ENCODE peak calls at places on chromosomes 4 and X, in eight cellular contexts. R, W, P, G, N, Y, B and Z are unnamed samples.
A peak's percentile ranks its signal among the peaks of the same experiment; 100 is the strongest.

GRCh38 chrX:19535481-19535880 is 20.2 kb upstream of the MAP3K15 start:
- DNase-seq in N (no peak), P (peak; percentile 57), G (peak; percentile 65), Y (no peak), R (no peak), B (no peak), W (peak; percentile 24), Z (peak; percentile 43)

GRCh38 chr4:7424553-7425111 is 10.1 kb downstream of the PSAPL1 start:
- DNase-seq in Y (no peak), B (no peak), R (peak; percentile 23), W (no peak), G (no peak), P (no peak), N (peak; percentile 5), Z (no peak)

GRCh38 chr4:70688795-70689231 is 481 bp downstream of the UTP3 start:
- DNase-seq in R (no peak), Y (no peak), N (no peak), G (no peak), W (no peak), P (no peak), B (no peak), Z (no peak)

GRCh38 chrX:108347800-108348199 is 90.4 kb downstream of the COL4A6 start:
- DNase-seq in B (no peak), N (no peak), Y (no peak), G (no peak), R (no peak), P (no peak), W (no peak), Z (no peak)

GRCh38 chr4:124414641-124415040 is 297.9 kb downstream of the ANKRD50 start:
- DNase-seq in W (peak; percentile 70), B (no peak), Y (peak; percentile 50), N (no peak), G (peak; percentile 50), P (no peak), R (no peak), Z (peak; percentile 76)

GRCh38 chrX:27600686-27601085 is 10.5 kb downstream of the DCAF8L2 start:
- DNase-seq in W (no peak), G (peak; percentile 3), Y (no peak), R (no peak), N (no peak), B (no peak), P (no peak), Z (peak; percentile 75)

GRCh38 chr4:84944952-84945351 is 21.5 kb downstream of the WDFY3 start:
- DNase-seq in R (no peak), N (no peak), W (peak; percentile 31), Y (no peak), B (peak; percentile 39), P (peak; percentile 28), G (no peak), Z (no peak)

GRCh38 chr4:77158487-77158861 is 1.5 kb downstream of the CCNG2 start:
- DNase-seq in R (no peak), W (no peak), B (no peak), N (no peak), Y (no peak), P (no peak), G (no peak), Z (peak; percentile 21)

GRCh38 chr4:25950476-25951389 is 36.7 kb downstream of the SMIM20 start:
- DNase-seq in N (no peak), P (no peak), Y (no peak), G (peak; percentile 8), W (no peak), R (no peak), B (no peak), Z (no peak)

GRCh38 chrX:74449322-74449936 is 28.1 kb downstream of the SLC16A2 start:
- DNase-seq in G (no peak), P (peak; percentile 44), Y (no peak), B (no peak), R (no peak), N (no peak), W (peak; percentile 6), Z (peak; percentile 85)

DNA sequence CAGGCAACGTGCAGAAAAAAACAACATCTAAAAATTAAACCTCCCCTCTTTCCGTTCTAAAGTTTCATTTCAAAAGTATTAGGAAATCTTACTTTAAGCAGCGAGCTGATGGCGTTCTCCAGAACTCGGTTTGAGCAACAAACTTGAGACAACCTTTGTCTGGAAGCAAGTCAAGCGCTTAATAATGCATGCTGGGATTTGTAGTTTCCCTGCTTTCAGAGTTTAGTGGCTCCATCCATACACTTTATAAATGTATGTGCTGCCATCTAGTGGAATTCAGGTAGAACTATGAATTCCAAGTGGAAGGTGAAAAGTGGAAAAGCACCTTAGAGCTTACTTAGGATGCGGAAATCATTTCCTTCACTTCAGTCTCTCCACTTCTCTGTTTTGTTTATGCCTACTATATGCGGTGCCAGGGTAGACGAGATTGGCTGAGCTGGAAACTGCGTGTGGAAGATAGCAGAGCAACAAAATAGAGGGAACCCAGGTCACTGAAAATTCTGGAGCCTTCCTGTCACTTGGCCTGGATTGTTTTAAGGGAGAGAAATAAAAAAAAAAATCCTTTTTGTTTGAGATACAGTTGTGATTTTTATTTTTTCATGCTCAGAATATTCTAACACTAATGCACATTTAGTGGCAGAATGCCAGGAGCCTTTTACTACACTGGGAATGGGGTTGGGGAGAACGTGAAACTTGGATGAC is at the start of gene BDH2:
- DNase-seq in R (peak; percentile 59), G (peak; percentile 99), B (peak; percentile 82), P (peak; percentile 99), N (no peak), W (peak; percentile 97), Y (peak; percentile 89), Z (peak; percentile 89)
- H3K4me3 ChIP-seq in R (peak within 1 kb of the TSS; percentile 75), G (peak within 1 kb of the TSS; percentile 74), B (peak within 1 kb of the TSS; percentile 40), P (peak within 1 kb of the TSS; percentile 62), N (peak within 1 kb of the TSS; percentile 52), W (peak within 1 kb of the TSS; percentile 50), Y (peak within 1 kb of the TSS; percentile 68), Z (peak within 1 kb of the TSS; percentile 68)

GRCh38 chr4:5893591-5893990 is 705 bp upstream of the CRMP1 start:
- DNase-seq in Y (no peak), G (no peak), P (no peak), W (no peak), N (no peak), R (no peak), B (no peak), Z (no peak)
- H3K4me3 ChIP-seq in Y (no peak overlapping the region), G (no peak overlapping the region), P (no peak overlapping the region), W (no peak overlapping the region), N (no peak overlapping the region), R (no peak overlapping the region), B (no peak overlapping the region), Z (no peak overlapping the region)

GRCh38 chr4:5970381-5971076 is 47.7 kb downstream of the C4orf50 start:
- DNase-seq in Y (no peak), B (no peak), G (no peak), N (no peak), P (no peak), R (no peak), W (no peak), Z (no peak)
- H3K4me3 ChIP-seq in Y (no peak overlapping the region), B (no peak overlapping the region), G (no peak overlapping the region), N (no peak overlapping the region), P (no peak overlapping the region), R (no peak overlapping the region), W (no peak overlapping the region), Z (no peak overlapping the region)

GRCh38 chr4:40299704-40300336 is 35.3 kb upstream of the CHRNA9 start:
- DNase-seq in W (no peak), Y (no peak), P (no peak), B (no peak), R (no peak), G (no peak), N (no peak), Z (peak; percentile 47)

GRCh38 chr4:40303751-40304150 is 31.4 kb upstream of the CHRNA9 start:
- DNase-seq in B (no peak), N (no peak), W (no peak), R (no peak), Y (no peak), G (no peak), P (no peak), Z (no peak)

GRCh38 chr4:40299126-40299525 is 36.0 kb upstream of the CHRNA9 start:
- DNase-seq in G (no peak), R (no peak), B (no peak), W (no peak), P (no peak), N (no peak), Y (no peak), Z (no peak)

GRCh38 chr4:40300371-40301162 is 34.6 kb upstream of the CHRNA9 start:
- DNase-seq in N (no peak), R (no peak), W (no peak), B (no peak), Y (no peak), P (no peak), G (no peak), Z (no peak)

DNA sequence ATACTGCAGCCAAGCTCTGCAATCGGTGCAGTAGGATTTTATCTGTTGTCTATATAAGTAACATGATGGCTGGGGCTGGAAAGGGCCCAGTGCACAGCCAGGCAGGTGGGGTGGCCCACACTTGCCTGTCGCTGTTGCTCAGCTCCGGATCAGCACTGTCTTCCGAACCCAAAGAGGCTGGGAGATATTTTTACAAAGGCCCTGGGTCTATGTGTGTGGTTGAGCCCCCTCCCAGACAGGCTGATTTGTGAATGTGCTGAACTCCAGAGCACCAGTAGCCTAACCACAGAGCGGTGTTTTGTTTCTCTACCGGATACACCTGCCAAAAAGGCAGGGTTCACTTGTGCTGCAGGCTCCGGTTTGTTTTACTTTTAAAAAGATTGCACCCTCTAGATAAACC is 33.5 kb upstream of the CHRNA9 start:
- DNase-seq in Y (no peak), W (no peak), N (no peak), R (no peak), G (no peak), B (no peak), P (no peak), Z (no peak)
- H3K4me3 ChIP-seq in Y (no peak overlapping the region), W (no peak overlapping the region), N (no peak overlapping the region), R (no peak overlapping the region), G (no peak overlapping the region), B (no peak overlapping the region), P (no peak overlapping the region), Z (no peak overlapping the region)

GRCh38 chrX:9785252-9785943 is 831 bp upstream of the SHROOM2 start:
- DNase-seq in N (no peak), G (no peak), W (no peak), B (no peak), P (no peak), Y (no peak), R (no peak), Z (peak; percentile 4)
- H3K4me3 ChIP-seq in N (peak overlapping the region; percentile 57), G (no peak overlapping the region), W (no peak overlapping the region), B (no peak overlapping the region), P (peak overlapping the region; percentile 46), Y (no peak overlapping the region), R (peak overlapping the region; percentile 60), Z (peak overlapping the region; percentile 70)

GRCh38 chr4:95536650-95537049 is 12.1 kb downstream of the UNC5C start:
- DNase-seq in N (no peak), G (no peak), R (no peak), P (no peak), Y (no peak), B (no peak), W (no peak), Z (no peak)
- H3K4me3 ChIP-seq in N (no peak overlapping the region), G (peak overlapping the region; percentile 35), R (no peak overlapping the region), P (no peak overlapping the region), Y (no peak overlapping the region), B (no peak overlapping the region), W (no peak overlapping the region), Z (no peak overlapping the region)

GRCh38 chr4:48138511-48138910 is 4.5 kb upstream of the TXK start:
- DNase-seq in G (no peak), N (no peak), R (no peak), B (no peak), Y (no peak), P (no peak), W (no peak), Z (no peak)
- H3K4me3 ChIP-seq in G (no peak overlapping the region), N (no peak overlapping the region), R (no peak overlapping the region), B (no peak overlapping the region), Y (no peak overlapping the region), P (no peak overlapping the region), W (no peak overlapping the region), Z (no peak overlapping the region)

GRCh38 chr4:188613976-188614375 is 474.7 kb downstream of the TRIML1 start:
- DNase-seq in R (no peak), P (no peak), Y (no peak), W (no peak), B (no peak), G (no peak), N (no peak), Z (no peak)
- H3K4me3 ChIP-seq in R (no peak overlapping the region), P (no peak overlapping the region), Y (no peak overlapping the region), W (no peak overlapping the region), B (no peak overlapping the region), G (no peak overlapping the region), N (no peak overlapping the region), Z (no peak overlapping the region)